ENCODE peak calls at places on chromosomes 6 and 20, in ten cellular contexts. C is hippocampal formation; J is nucleus accumbens; V is neural crest cell; G is stimulated activated CD8-positive, alpha-beta memory T cell treated with anti-CD3 and anti-CD28 coated beads, Interleukin-15, amount 100 ng/mL, for 24 hours; B is HepG2; N is mucosa of gallbladder; I is H9; H is activated CD4-positive, alpha-beta T cell treated with anti-CD3 and anti-CD28 coated beads, Interleukin-2, amount 10 ng/mL, durations not matched to agents 7 days and 5 days; Y is T-helper 2 cell. P is an unnamed sample.

GRCh38 chr20:63312268-63312667 is 19.3 kb downstream of the COL20A1 start:
- DNase-seq in G (no peak), J (no peak), C (no peak), B (no peak), H (no peak), N (no peak), I (no peak), V (no peak), Y (no peak), P (no peak)

GRCh38 chr6:159441704-159441981 is 251.4 kb downstream of the SOD2 start:
- DNase-seq in C (no peak), N (no peak), Y (no peak), V (no peak), I (no peak), G (no peak), B (no peak), J (no peak), H (no peak), P (no peak)

GRCh38 chr6:73314577-73315492 is 39.2 kb downstream of the DPPA5 start:
- DNase-seq in G (no peak), N (no peak), Y (no peak), V (no peak), I (no peak), C (no peak), B (no peak), H (no peak), J (no peak), P (no peak)

GRCh38 chr6:117992856-117993255 is 85.8 kb downstream of the SLC35F1 start:
- DNase-seq in J (no peak), I (no peak), N (no peak), C (peak), Y (no peak), G (no peak), H (no peak), V (no peak), B (no peak), P (no peak)

GRCh38 chr6:91691449-91691848 is 1104.6 kb upstream of the MAP3K7 start:
- DNase-seq in C (no peak), G (no peak), B (no peak), J (no peak), N (no peak), V (no peak), H (no peak), Y (no peak), I (no peak), P (no peak)

GRCh38 chr6:30942338-30943060 is 1.7 kb downstream of the MUCL3 start:
- DNase-seq in G (no peak), Y (no peak), N (peak), V (peak), C (no peak), H (no peak), J (no peak), I (peak), B (peak), P (no peak)

GRCh38 chr20:32271620-32272019 is 5.8 kb upstream of the KIF3B start:
- DNase-seq in G (no peak), J (no peak), N (no peak), H (no peak), C (no peak), B (no peak), I (no peak), V (no peak), Y (no peak), P (no peak)

GRCh38 chr6:139378882-139379341 is 4.5 kb upstream of the CITED2 start:
- DNase-seq in V (no peak), H (no peak), G (no peak), Y (no peak), B (peak), C (no peak), I (no peak), J (no peak), N (no peak), P (no peak)

GRCh38 chr6:112560651-112561050 is 213.5 kb downstream of the RFPL4B start:
- DNase-seq in N (no peak), C (no peak), Y (no peak), I (no peak), J (no peak), B (no peak), G (no peak), V (no peak), H (no peak), P (no peak)

GRCh38 chr6:130282234-130282995 is 59.7 kb upstream of the SAMD3 start:
- DNase-seq in H (peak), G (no peak), I (no peak), C (no peak), B (peak), Y (no peak), V (no peak), J (no peak), N (no peak), P (peak)

GRCh38 chr6:131917318-131917717 is 33.9 kb downstream of the CCN2 start:
- DNase-seq in G (no peak), V (no peak), N (no peak), B (no peak), J (no peak), H (no peak), C (no peak), I (no peak), Y (no peak), P (no peak)

GRCh38 chr20:13187899-13188298 is 33.2 kb upstream of the ISM1 start:
- DNase-seq in G (no peak), J (no peak), H (no peak), C (no peak), N (no peak), I (no peak), Y (no peak), B (no peak), V (no peak), P (no peak)

GRCh38 chr20:32333988-32334885 is 23.9 kb upstream of the ASXL1 start:
- DNase-seq in Y (peak), N (peak), C (no peak), H (peak), V (no peak), I (no peak), B (no peak), G (no peak), J (no peak), P (peak)

GRCh38 chr6:121794630-121795029 is 359.2 kb downstream of the GJA1 start:
- DNase-seq in H (no peak), N (no peak), C (no peak), V (no peak), J (no peak), I (no peak), B (no peak), Y (no peak), G (no peak), P (no peak)

GRCh38 chr20:40279390-40279789 is 409.6 kb downstream of the MAFB start:
- DNase-seq in H (no peak), V (no peak), G (no peak), J (no peak), B (no peak), N (peak), C (peak), I (no peak), Y (no peak), P (no peak)

GRCh38 chr6:167034056-167034455 is 34.9 kb downstream of the CEP43 start:
- DNase-seq in H (no peak), B (no peak), I (no peak), C (no peak), G (no peak), Y (no peak), J (no peak), N (no peak), V (no peak), P (no peak)

GRCh38 chr6:15408758-15409157 is 162.9 kb downstream of the JARID2 start:
- DNase-seq in Y (no peak), N (no peak), G (no peak), B (no peak), I (no peak), V (no peak), J (no peak), H (no peak), C (no peak), P (no peak)

P was measured in CD4-positive, CD25-positive, alpha-beta regulatory T cell.